ENCODE peak calls at places on chromosomes 5 and 9, in seven cellular contexts. J is suprapubic skin, W is heart left ventricle, N is foreskin keratinocyte, H is foreskin fibroblast, R is GM13977, O is H1. C is an unnamed sample.

GRCh38 chr9:88706193-88707112 is 171.5 kb downstream of the NXNL2 start:
- DNase-seq in J (no peak), W (no peak), N (no peak), H (no peak), R (no peak), O (no peak), C (no peak)

GRCh38 chr9:92747459-92748232 is 17.0 kb downstream of the BICD2 start:
- DNase-seq in J (peak), W (no peak), N (no peak), H (peak), R (no peak), O (no peak), C (no peak)

GRCh38 chr5:26889810-26890209 is 148.6 kb downstream of the CDH9 start:
- DNase-seq in J (no peak), W (no peak), N (no peak), H (no peak), R (no peak), O (no peak), C (no peak)

GRCh38 chr5:91137647-91138046 is 245.5 kb downstream of the ARRDC3 start:
- DNase-seq in J (no peak), W (no peak), N (peak), H (no peak), R (no peak), O (no peak), C (no peak)

GRCh38 chr5:121870489-121870888 is 18.8 kb downstream of the FTMT start:
- DNase-seq in J (no peak), W (no peak), N (no peak), H (peak), R (no peak), O (no peak), C (no peak)

GRCh38 chr9:14203366-14204056 is 110.4 kb downstream of the NFIB start:
- DNase-seq in J (no peak), W (peak), N (no peak), H (peak), R (no peak), O (no peak), C (no peak)

GRCh38 chr5:168425997-168426863 is 60.0 kb upstream of the RARS1 start:
- DNase-seq in J (no peak), W (no peak), N (no peak), H (no peak), R (no peak), O (no peak), C (no peak)

GRCh38 chr5:112248643-112249042 is 170.4 kb downstream of the EPB41L4A start:
- DNase-seq in J (no peak), W (no peak), N (no peak), H (no peak), R (no peak), O (no peak), C (no peak)

GRCh38 chr5:1118231-1118698 is 6.4 kb upstream of the SLC12A7 start:
- DNase-seq in J (no peak), W (no peak), N (peak), H (peak), R (no peak), O (no peak), C (no peak)

GRCh38 chr9:22031664-22032411 is 22.7 kb upstream of the CDKN2B start:
- DNase-seq in J (no peak), W (no peak), N (peak), H (peak), R (no peak), O (no peak), C (no peak)

GRCh38 chr5:96226941-96227552 is 206.0 kb downstream of the PCSK1 start:
- DNase-seq in J (no peak), W (no peak), N (peak), H (peak), R (no peak), O (no peak), C (peak)

GRCh38 chr5:112348387-112348786 is 70.7 kb downstream of the EPB41L4A start:
- DNase-seq in J (no peak), W (no peak), N (no peak), H (no peak), R (no peak), O (no peak), C (no peak)

DNA sequence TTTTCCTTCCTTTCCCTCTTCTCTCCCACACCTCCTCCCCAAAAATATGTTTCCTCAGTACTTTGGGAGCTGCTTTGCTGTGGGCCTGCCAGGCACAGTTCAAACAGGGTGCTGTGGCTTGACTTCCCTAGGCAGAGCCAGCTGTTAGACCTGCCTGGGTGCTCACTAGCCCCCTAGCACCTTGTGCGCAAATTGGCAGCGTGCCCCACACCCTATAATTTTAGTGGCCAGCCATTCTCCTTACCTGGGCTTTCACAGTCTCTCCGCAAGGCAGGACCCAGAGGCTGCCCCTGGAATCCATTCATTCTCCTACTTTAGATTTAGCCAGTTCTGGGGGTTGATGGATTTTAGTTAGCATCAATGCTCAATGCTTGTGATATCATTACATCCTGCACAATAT is 72.3 kb downstream of the ANGPTL2 start:
- DNase-seq in J (no peak), W (no peak), N (no peak), H (no peak), R (no peak), O (no peak), C (no peak)
- TF ChIP-seq CTCF in J (no peak), W (no peak), N (no peak), H (no peak), R (no peak), O (no peak), C (no peak)

GRCh38 chr5:79330071-79330470 is 94.1 kb downstream of the JMY start:
- DNase-seq in J (no peak), W (no peak), N (no peak), H (peak), R (no peak), O (no peak), C (no peak)

GRCh38 chr5:79329453-79329852 is 93.5 kb downstream of the JMY start:
- DNase-seq in J (no peak), W (no peak), N (no peak), H (no peak), R (no peak), O (no peak), C (no peak)

GRCh38 chr5:79333852-79334557 is 98.1 kb downstream of the JMY start:
- DNase-seq in J (no peak), W (no peak), N (no peak), H (no peak), R (no peak), O (no peak), C (no peak)
- TF ChIP-seq CTCF in J (no peak), W (no peak), N (peak), H (no peak), R (no peak), O (peak), C (peak)

GRCh38 chr5:141558150-141558549 is 60.6 kb downstream of the DIAPH1 start:
- DNase-seq in J (no peak), W (peak), N (peak), H (no peak), R (no peak), O (no peak), C (no peak)
- TF ChIP-seq CTCF in J (no peak), W (peak), N (no peak), H (no peak), R (no peak), O (no peak), C (no peak)

GRCh38 chr5:51347704-51348103 is 35.5 kb upstream of the ISL1 start:
- DNase-seq in J (no peak), W (no peak), N (peak), H (peak), R (no peak), O (no peak), C (no peak)
- TF ChIP-seq CTCF in J (no peak), W (no peak), N (peak), H (no peak), R (no peak), O (peak), C (no peak)

DNA sequence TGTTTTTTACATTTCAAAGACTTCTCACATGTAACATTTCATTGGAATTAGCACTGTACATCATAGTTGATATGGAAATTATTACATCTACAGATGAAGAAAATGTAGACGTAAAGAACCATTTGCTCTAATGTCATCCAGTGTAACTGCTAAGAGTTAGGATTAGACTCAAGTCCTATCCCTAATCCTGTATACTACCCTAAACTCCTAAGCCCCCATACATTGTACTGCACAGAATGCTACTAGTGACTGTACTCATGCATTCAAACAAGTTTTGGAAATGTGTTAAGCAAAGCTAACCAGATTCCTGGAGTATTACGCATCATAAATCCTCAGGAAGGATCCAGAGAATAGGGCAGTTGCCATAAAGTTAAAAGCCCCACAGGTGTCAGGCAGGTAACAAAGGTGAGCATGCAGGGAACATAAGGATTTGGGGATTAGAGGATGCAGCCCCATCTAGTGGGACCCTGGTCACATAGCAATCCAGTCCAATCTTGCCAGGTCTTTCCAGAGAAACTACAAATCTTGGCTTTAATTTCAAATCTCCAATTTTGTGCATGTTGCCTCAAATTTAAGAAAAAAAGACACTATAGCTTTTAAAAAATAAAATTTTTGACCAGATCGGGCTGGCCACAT is 32.0 kb downstream of the HAVCR1 start:
- DNase-seq in J (no peak), W (no peak), N (peak), H (no peak), R (no peak), O (peak), C (no peak)
- TF ChIP-seq CTCF in J (no peak), W (peak), N (peak), H (peak), R (peak), O (peak), C (peak)

GRCh38 chr9:15307523-15307841 is 466 bp upstream of the TTC39B start:
- DNase-seq in J (no peak), W (no peak), N (no peak), H (no peak), R (no peak), O (no peak), C (no peak)
- TF ChIP-seq CTCF in J (no peak), W (no peak), N (no peak), H (no peak), R (peak), O (no peak), C (no peak)

C was measured in AG04450.